ENCODE peak calls at places on chromosomes 5 and 9, in four cellular contexts. P is HFFc6; X is stimulated activated CD8-positive, alpha-beta memory T cell treated with anti-CD3 and anti-CD28 coated beads, Interleukin-4, amount 100 ng/mL, for 4 hours; L is CD8-positive, alpha-beta memory T cell. U is an unnamed sample.

GRCh38 chr9:69186841-69187611 is 12.9 kb downstream of the TJP2 start:
- DNase-seq in P (peak), X (no peak), L (no peak), U (no peak)

GRCh38 chr9:81619353-81620008 is 69.9 kb downstream of the TLE1 start:
- DNase-seq in P (peak), X (no peak), L (no peak), U (no peak)

GRCh38 chr5:127386557-127386956 is 96.0 kb downstream of the MEGF10 start:
- DNase-seq in P (peak), X (no peak), L (no peak), U (no peak)

GRCh38 chr9:13387668-13388124 is 108.2 kb upstream of the MPDZ start:
- DNase-seq in P (no peak), X (no peak), L (no peak), U (no peak)

GRCh38 chr9:128723352-128723865 is 518 bp downstream of the ZDHHC12 start:
- DNase-seq in P (no peak), X (no peak), L (no peak), U (no peak)

GRCh38 chr5:32562056-32562455 is 23.3 kb upstream of the SUB1 start:
- DNase-seq in P (no peak), X (no peak), L (no peak), U (no peak)

GRCh38 chr5:147452137-147452838 is 57.6 kb downstream of the DPYSL3 start:
- DNase-seq in P (no peak), X (no peak), L (no peak), U (no peak)

GRCh38 chr9:110700953-110701352 is 32.4 kb downstream of the MUSK start:
- DNase-seq in P (peak), X (no peak), L (no peak), U (no peak)

GRCh38 chr5:50767588-50767987 is 101.2 kb downstream of the PARP8 start:
- DNase-seq in P (peak), X (no peak), L (no peak), U (no peak)

GRCh38 chr9:84600739-84601138 is 68.8 kb upstream of the NTRK2 start:
- DNase-seq in P (no peak), X (no peak), L (no peak), U (no peak)

GRCh38 chr5:170493028-170493820 is 10.6 kb upstream of the KCNIP1 start:
- DNase-seq in P (no peak), X (no peak), L (no peak), U (no peak)

GRCh38 chr9:120841930-120842684 is 615 bp downstream of the PSMD5 start:
- DNase-seq in P (no peak), X (no peak), L (no peak), U (no peak)

GRCh38 chr9:122346478-122347347 is 24.1 kb upstream of the PTGS1 start:
- DNase-seq in P (no peak), X (no peak), L (no peak), U (no peak)

GRCh38 chr5:177131711-177132503 is 1.7 kb upstream of the NSD1 start:
- DNase-seq in P (no peak), X (no peak), L (no peak), U (no peak)

GRCh38 chr5:29963956-29964355 is 1229.5 kb upstream of the CDH6 start:
- DNase-seq in P (no peak), X (no peak), L (no peak), U (no peak)

GRCh38 chr9:130343445-130343918 is 77.9 kb downstream of the HMCN2 start:
- DNase-seq in P (no peak), X (no peak), L (no peak), U (no peak)

GRCh38 chr9:20725675-20726074 is 41.6 kb downstream of the FOCAD start:
- DNase-seq in P (no peak), X (no peak), L (no peak), U (no peak)

GRCh38 chr5:38329132-38329715 is 70.9 kb downstream of the EGFLAM start:
- DNase-seq in P (no peak), X (no peak), L (no peak), U (no peak)

GRCh38 chr9:115649991-115650472 is 503.6 kb upstream of the PAPPA start:
- DNase-seq in P (peak), X (no peak), L (no peak), U (no peak)

GRCh38 chr9:86186696-86187095 is 72.8 kb downstream of the C9orf153 start:
- DNase-seq in P (no peak), X (no peak), L (no peak), U (no peak)

GRCh38 chr9:126452036-126452595 is 125.5 kb downstream of the MVB12B start:
- DNase-seq in P (no peak), X (no peak), L (no peak), U (no peak)

GRCh38 chr5:73213566-73213998 is 40.6 kb downstream of the TMEM174 start:
- DNase-seq in P (peak), X (no peak), L (no peak), U (no peak)

GRCh38 chr9:34869390-34869789 is 88.7 kb upstream of the PHF24 start:
- DNase-seq in P (peak), X (no peak), L (no peak), U (no peak)

GRCh38 chr9:136964833-136965422 is 12.4 kb upstream of the PTGDS start:
- DNase-seq in P (no peak), X (no peak), L (no peak), U (no peak)

GRCh38 chr9:81318571-81318970 is 370.8 kb downstream of the TLE1 start:
- DNase-seq in P (peak), X (no peak), L (no peak), U (no peak)

GRCh38 chr5:79974896-79975295 is 16.2 kb downstream of the MTX3 start:
- DNase-seq in P (peak), X (no peak), L (no peak), U (no peak)

U was measured in NK-92 treated with Interleukin-12 subunit alpha and Interleukin-12 subunit beta, amount 100 ng/mL, for 24 hours.